ENCODE peak calls at places on chromosomes 13 and 19, in eight cellular contexts. Y, U, C, A, H, E, S and R are unnamed samples.

GRCh38 chr19:51742736-51743288 is 8.9 kb downstream of the FPR1 start:
- DNase-seq in Y (no peak), U (no peak), C (no peak), A (no peak), H (no peak), E (no peak), S (no peak), R (no peak)

GRCh38 chr13:37409756-37410155 is 188.8 kb downstream of the POSTN start:
- DNase-seq in Y (no peak), U (no peak), C (no peak), A (no peak), H (no peak), E (no peak), S (no peak), R (no peak)

GRCh38 chr19:40466219-40467006 is at the start of gene SPTBN4:
- DNase-seq in Y (peak), U (peak), C (no peak), A (no peak), H (no peak), E (peak), S (no peak), R (no peak)

GRCh38 chr19:35211545-35212230 is 16.9 kb downstream of the FAM187B start:
- DNase-seq in Y (no peak), U (peak), C (peak), A (no peak), H (no peak), E (peak), S (no peak), R (no peak)

GRCh38 chr13:29500426-29500825 is 95.1 kb downstream of the SLC7A1 start:
- DNase-seq in Y (no peak), U (no peak), C (no peak), A (no peak), H (no peak), E (peak), S (no peak), R (no peak)

GRCh38 chr13:25699056-25699455 is 327.3 kb downstream of the ATP8A2 start:
- DNase-seq in Y (no peak), U (no peak), C (no peak), A (no peak), H (no peak), E (no peak), S (no peak), R (no peak)

GRCh38 chr13:49627831-49628652 is at the start of gene ARL11:
- DNase-seq in Y (peak), U (peak), C (no peak), A (no peak), H (peak), E (peak), S (peak), R (no peak)

GRCh38 chr19:5136060-5136855 is 167.3 kb downstream of the KDM4B start:
- DNase-seq in Y (no peak), U (no peak), C (no peak), A (no peak), H (peak), E (no peak), S (no peak), R (no peak)

GRCh38 chr19:40716031-40716654 is 543 bp downstream of the COQ8B start:
- DNase-seq in Y (peak), U (no peak), C (no peak), A (no peak), H (no peak), E (peak), S (no peak), R (peak)

GRCh38 chr13:100235311-100235901 is 146.5 kb downstream of the PCCA start:
- DNase-seq in Y (no peak), U (no peak), C (peak), A (peak), H (no peak), E (no peak), S (peak), R (peak)

GRCh38 chr19:18300930-18301717 is 19.7 kb upstream of the JUND start:
- DNase-seq in Y (no peak), U (peak), C (no peak), A (no peak), H (peak), E (no peak), S (no peak), R (no peak)

GRCh38 chr13:31012285-31013024 is 80.0 kb downstream of the TEX26 start:
- DNase-seq in Y (no peak), U (no peak), C (peak), A (no peak), H (no peak), E (no peak), S (peak), R (no peak)

GRCh38 chr19:29983568-29983967 is 41.5 kb downstream of the URI1 start:
- DNase-seq in Y (no peak), U (no peak), C (no peak), A (no peak), H (no peak), E (no peak), S (no peak), R (no peak)

GRCh38 chr19:29992233-29992867 is 50.3 kb downstream of the URI1 start:
- DNase-seq in Y (no peak), U (no peak), C (no peak), A (no peak), H (no peak), E (no peak), S (no peak), R (no peak)

DNA sequence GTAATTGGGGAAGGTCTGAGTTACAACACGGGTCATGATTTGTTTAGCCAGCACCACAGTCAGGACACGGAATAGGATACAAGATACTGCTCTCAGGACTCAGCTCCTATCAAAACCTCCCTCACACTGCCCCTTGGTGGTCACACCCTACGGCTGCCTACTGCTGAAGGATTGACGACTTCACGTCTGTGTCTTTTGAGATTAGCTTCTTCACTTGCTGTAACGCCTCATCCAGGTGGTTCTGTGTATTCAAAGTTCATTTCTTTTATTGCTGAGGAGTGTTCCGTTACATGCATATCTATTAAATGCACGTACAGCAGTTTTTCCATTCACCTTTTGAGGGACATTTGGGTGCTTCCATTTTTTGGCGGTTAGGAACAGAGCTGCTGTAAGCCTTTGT is 46.3 kb downstream of the URI1 start:
- DNase-seq in Y (no peak), U (no peak), C (peak), A (no peak), H (no peak), E (no peak), S (peak), R (no peak)
- TF ChIP-seq POLR2AphosphoS5 in Y (no peak), U (no peak), C (no peak), A (no peak), H (no peak), E (no peak), S (no peak), R (no peak)

GRCh38 chr13:114088234-114088633 is 44.2 kb downstream of the RASA3 start:
- DNase-seq in Y (no peak), U (no peak), C (no peak), A (no peak), H (no peak), E (no peak), S (no peak), R (no peak)
- TF ChIP-seq POLR2AphosphoS5 in Y (no peak), U (no peak), C (no peak), A (no peak), H (no peak), E (no peak), S (no peak), R (no peak)

DNA sequence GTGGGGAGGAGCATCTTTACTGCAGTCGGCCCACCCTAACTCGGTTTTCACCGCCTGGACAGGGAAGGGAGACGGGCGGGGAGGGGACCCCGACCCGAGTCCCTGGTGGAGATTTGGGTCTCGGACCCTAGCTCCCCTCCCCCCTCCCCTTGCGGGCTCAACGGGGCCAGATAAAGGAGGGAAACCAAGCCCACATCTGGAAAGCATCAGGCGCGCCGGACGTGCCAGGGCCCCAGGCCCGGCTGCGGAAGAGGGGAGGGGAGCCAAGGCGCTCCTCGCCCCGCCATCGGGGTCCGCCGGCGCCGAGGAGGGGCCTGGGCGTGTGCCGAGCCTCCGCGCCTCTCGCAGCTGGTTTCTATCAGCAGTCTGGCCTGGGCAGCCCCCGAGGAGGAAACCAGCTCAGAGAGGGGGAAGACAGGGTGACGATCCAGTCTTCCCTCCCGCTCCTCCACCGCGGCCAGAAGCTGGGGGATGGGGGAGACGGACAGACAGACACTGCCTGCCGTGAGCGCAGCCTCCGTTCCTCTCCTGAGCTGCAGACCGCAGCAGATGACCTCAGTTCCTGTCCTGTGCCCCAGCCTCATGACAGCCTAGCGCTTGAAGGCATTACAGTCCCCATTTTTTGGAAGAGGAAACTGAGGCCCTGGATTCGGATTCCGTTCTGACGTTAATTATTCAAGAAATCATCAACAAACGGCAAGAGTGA is 3.5 kb upstream of the GNG8 start:
- DNase-seq in Y (no peak), U (peak), C (no peak), A (no peak), H (peak), E (peak), S (peak), R (no peak)
- TF ChIP-seq POLR2AphosphoS5 in Y (no peak), U (peak), C (no peak), A (no peak), H (peak), E (peak), S (peak), R (no peak)

GRCh38 chr19:37594982-37595382 is 306 bp downstream of the ZNF540 start:
- DNase-seq in Y (peak), U (peak), C (no peak), A (no peak), H (peak), E (peak), S (no peak), R (no peak)
- TF ChIP-seq POLR2AphosphoS5 in Y (no peak), U (no peak), C (no peak), A (no peak), H (no peak), E (no peak), S (no peak), R (no peak)

GRCh38 chr13:93307166-93307565 is 80.6 kb downstream of the GPC6 start:
- DNase-seq in Y (no peak), U (no peak), C (no peak), A (no peak), H (no peak), E (no peak), S (no peak), R (no peak)

GRCh38 chr13:93305886-93306285 is 79.3 kb downstream of the GPC6 start:
- DNase-seq in Y (no peak), U (no peak), C (no peak), A (no peak), H (no peak), E (no peak), S (no peak), R (no peak)

GRCh38 chr13:93307651-93308050 is 81.0 kb downstream of the GPC6 start:
- DNase-seq in Y (no peak), U (no peak), C (no peak), A (no peak), H (no peak), E (no peak), S (no peak), R (no peak)

GRCh38 chr13:93304868-93305613 is 78.4 kb downstream of the GPC6 start:
- DNase-seq in Y (no peak), U (no peak), C (no peak), A (no peak), H (no peak), E (no peak), S (peak), R (no peak)

DNA sequence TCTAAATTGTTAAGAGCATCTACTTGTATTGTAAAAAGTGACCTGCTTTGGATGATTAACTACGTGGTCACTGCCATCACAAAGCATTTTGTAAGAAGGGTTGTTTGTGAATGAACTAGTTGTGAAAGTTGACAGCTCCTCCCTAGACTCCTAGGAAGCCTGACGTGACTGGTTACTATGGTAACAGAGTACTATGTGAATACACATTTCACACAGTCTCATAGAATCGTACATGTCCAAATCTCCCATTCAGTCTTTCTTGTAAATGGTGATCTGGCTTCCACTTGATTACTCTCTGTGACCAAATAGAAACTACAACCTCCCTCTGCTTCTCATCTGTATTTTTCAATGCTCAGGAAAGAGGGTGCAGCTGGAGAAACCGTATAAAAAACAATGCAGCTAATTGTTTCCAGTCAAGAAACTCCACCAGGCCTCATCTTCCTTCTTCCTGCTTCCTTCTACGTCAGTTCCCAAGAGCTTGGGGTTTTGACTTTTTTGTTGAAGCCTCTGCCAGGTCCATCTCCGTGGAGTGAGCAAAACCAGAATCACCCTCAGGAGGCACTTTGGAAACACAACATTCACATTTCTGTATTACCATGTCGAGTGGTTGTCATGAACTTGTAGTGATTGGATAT is 83.4 kb downstream of the GPC6 start:
- DNase-seq in Y (no peak), U (no peak), C (peak), A (no peak), H (no peak), E (no peak), S (no peak), R (no peak)
- TF ChIP-seq POLR2AphosphoS5 in Y (no peak), U (no peak), C (no peak), A (no peak), H (no peak), E (no peak), S (no peak), R (no peak)

DNA sequence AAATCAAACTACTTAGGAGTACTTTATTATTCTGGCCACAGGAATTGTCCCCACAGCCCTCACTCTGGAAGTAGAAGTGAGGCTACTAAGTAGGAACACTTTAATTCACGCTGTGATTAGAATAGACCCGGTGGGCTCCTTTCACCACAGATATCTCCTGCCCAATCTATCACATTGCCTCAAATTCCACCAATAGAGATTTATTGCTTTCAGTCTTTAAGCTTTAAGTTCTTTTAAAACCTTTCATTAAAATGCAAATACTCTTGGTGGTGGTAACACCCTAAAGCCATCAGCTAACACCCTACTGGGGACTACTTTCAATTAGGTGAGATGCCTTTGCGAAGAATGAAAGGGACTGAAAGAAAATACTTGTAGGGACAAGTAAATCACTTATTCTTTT is 181.9 kb downstream of the DACH1 start:
- DNase-seq in Y (no peak), U (no peak), C (no peak), A (no peak), H (no peak), E (no peak), S (peak), R (no peak)
- TF ChIP-seq POLR2AphosphoS5 in Y (no peak), U (no peak), C (no peak), A (no peak), H (no peak), E (no peak), S (peak), R (no peak)

GRCh38 chr19:43784981-43785808 is 4.4 kb upstream of the KCNN4 start:
- DNase-seq in Y (no peak), U (peak), C (peak), A (peak), H (no peak), E (peak), S (peak), R (no peak)
- TF ChIP-seq POLR2AphosphoS5 in Y (no peak), U (peak), C (no peak), A (peak), H (no peak), E (no peak), S (no peak), R (no peak)

GRCh38 chr13:93172109-93172508 is 54.5 kb upstream of the GPC6 start:
- DNase-seq in Y (no peak), U (no peak), C (peak), A (no peak), H (no peak), E (no peak), S (peak), R (no peak)

GRCh38 chr13:93174260-93174659 is 52.3 kb upstream of the GPC6 start:
- DNase-seq in Y (no peak), U (no peak), C (no peak), A (no peak), H (no peak), E (no peak), S (no peak), R (no peak)

GRCh38 chr13:93173656-93174055 is 53.0 kb upstream of the GPC6 start:
- DNase-seq in Y (no peak), U (no peak), C (no peak), A (no peak), H (no peak), E (no peak), S (no peak), R (no peak)

DNA sequence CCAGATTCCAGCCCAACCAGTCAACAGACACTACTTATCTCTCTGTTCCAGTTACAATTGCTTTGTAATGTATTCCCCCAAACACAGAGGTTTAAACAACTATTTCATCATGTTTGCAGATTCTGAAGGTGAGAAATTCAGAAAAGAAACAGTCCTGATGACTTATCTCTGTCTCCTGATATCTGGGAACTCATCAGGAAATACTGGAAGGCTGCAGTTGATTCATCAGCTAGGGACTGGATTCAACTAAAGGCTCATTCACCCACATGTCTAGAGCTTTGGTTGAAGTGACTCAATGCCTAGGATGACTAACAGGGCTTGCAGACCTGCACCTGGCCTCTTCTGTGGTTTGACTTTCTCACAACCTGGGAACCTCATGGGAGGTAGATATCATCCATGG is 56.6 kb upstream of the GPC6 start:
- DNase-seq in Y (no peak), U (no peak), C (peak), A (no peak), H (no peak), E (no peak), S (no peak), R (no peak)
- TF ChIP-seq POLR2AphosphoS5 in Y (no peak), U (no peak), C (no peak), A (no peak), H (no peak), E (no peak), S (no peak), R (no peak)

GRCh38 chr19:7292950-7293794 is 1.0 kb downstream of the INSR start:
- DNase-seq in Y (no peak), U (peak), C (peak), A (no peak), H (peak), E (peak), S (peak), R (no peak)

GRCh38 chr19:7292352-7292949 is 1.8 kb downstream of the INSR start:
- DNase-seq in Y (no peak), U (no peak), C (no peak), A (no peak), H (no peak), E (no peak), S (peak), R (no peak)

GRCh38 chr19:7295912-7296486 is 1.8 kb upstream of the INSR start:
- DNase-seq in Y (no peak), U (no peak), C (peak), A (no peak), H (no peak), E (no peak), S (no peak), R (no peak)

GRCh38 chr19:7293795-7294570 is at the start of gene INSR:
- DNase-seq in Y (peak), U (peak), C (peak), A (no peak), H (peak), E (peak), S (peak), R (no peak)

GRCh38 chr19:7294571-7295212 is 478 bp upstream of the INSR start:
- DNase-seq in Y (no peak), U (peak), C (peak), A (no peak), H (peak), E (peak), S (peak), R (no peak)
- TF ChIP-seq POLR2AphosphoS5 in Y (peak), U (peak), C (peak), A (no peak), H (no peak), E (no peak), S (peak), R (peak)